ENCODE peak calls at places on chromosome 22, in four cellular contexts. D is hepatocyte, M is uterus, V is mucosa of descending colon. Q is an unnamed sample.

GRCh38 chr22:36873614-36874308 is 13.0 kb downstream of the NCF4 start:
- DNase-seq in D (peak), M (peak), V (peak), Q (peak)

GRCh38 chr22:41563051-41563711 is 2.4 kb downstream of the CSDC2 start:
- DNase-seq in D (peak), M (peak), V (no peak), Q (no peak)

GRCh38 chr22:48897959-48898358 is 929.7 kb downstream of the BRD1 start:
- DNase-seq in D (no peak), M (no peak), V (no peak), Q (no peak)

GRCh38 chr22:30306629-30307016 is 17.3 kb upstream of the CASTOR1 start:
- DNase-seq in D (no peak), M (no peak), V (no peak), Q (no peak)

GRCh38 chr22:25130462-25130861 is 69.2 kb upstream of the CRYBB3 start:
- DNase-seq in D (no peak), M (no peak), V (no peak), Q (no peak)

GRCh38 chr22:29813126-29813525 is 24.9 kb downstream of the ASCC2 start:
- DNase-seq in D (no peak), M (no peak), V (no peak), Q (no peak)

GRCh38 chr22:37154925-37155712 is 5.4 kb upstream of the IL2RB start:
- DNase-seq in D (no peak), M (no peak), V (no peak), Q (no peak)

GRCh38 chr22:26968873-26969272 is 311.5 kb downstream of the MIAT start:
- DNase-seq in D (no peak), M (no peak), V (no peak), Q (no peak)

GRCh38 chr22:25750569-25751173 is 8.7 kb downstream of the MYO18B start:
- DNase-seq in D (no peak), M (no peak), V (no peak), Q (no peak)

DNA sequence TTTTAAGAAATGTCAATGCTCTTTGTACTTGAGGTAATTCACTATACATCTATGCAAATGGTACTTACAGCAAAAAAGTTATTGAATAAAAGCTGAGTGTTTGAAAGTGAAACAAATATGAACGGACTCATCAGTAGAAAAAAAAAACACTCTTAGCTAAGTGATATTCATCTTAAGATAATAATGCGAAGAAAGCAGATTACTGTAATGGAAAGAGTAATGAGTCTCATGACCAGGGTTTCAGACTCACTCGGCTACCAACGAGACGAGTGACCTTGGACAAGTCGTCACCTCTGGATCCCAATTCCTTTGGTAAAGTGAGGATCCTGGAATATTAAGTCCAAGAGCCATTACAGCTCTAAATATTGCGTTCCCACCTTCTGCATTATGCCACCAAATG is 57.0 kb downstream of the PACSIN2 start:
- DNase-seq in D (no peak), M (no peak), V (no peak), Q (no peak)
- H3K4me3 ChIP-seq in D (no peak), M (no peak), V (no peak), Q (peak)

GRCh38 chr22:35839811-35840739 is 122.4 kb downstream of the APOL5 start:
- DNase-seq in D (peak), M (peak), V (peak), Q (no peak)

GRCh38 chr22:35835267-35835997 is 117.8 kb downstream of the APOL5 start:
- DNase-seq in D (no peak), M (no peak), V (no peak), Q (no peak)

GRCh38 chr22:35838849-35839646 is 121.4 kb downstream of the APOL5 start:
- DNase-seq in D (peak), M (peak), V (peak), Q (no peak)

GRCh38 chr22:35835998-35836691 is 118.5 kb downstream of the APOL5 start:
- DNase-seq in D (peak), M (peak), V (peak), Q (no peak)

GRCh38 chr22:35837328-35837727 is 119.7 kb downstream of the APOL5 start:
- DNase-seq in D (no peak), M (no peak), V (no peak), Q (no peak)
- H3K4me3 ChIP-seq in D (peak), M (no peak), V (no peak), Q (peak)

GRCh38 chr22:45775569-45776312 is 104.1 kb downstream of the ATXN10 start:
- DNase-seq in D (no peak), M (no peak), V (no peak), Q (no peak)
- H3K4me3 ChIP-seq in D (no peak), M (no peak), V (no peak), Q (no peak)

DNA sequence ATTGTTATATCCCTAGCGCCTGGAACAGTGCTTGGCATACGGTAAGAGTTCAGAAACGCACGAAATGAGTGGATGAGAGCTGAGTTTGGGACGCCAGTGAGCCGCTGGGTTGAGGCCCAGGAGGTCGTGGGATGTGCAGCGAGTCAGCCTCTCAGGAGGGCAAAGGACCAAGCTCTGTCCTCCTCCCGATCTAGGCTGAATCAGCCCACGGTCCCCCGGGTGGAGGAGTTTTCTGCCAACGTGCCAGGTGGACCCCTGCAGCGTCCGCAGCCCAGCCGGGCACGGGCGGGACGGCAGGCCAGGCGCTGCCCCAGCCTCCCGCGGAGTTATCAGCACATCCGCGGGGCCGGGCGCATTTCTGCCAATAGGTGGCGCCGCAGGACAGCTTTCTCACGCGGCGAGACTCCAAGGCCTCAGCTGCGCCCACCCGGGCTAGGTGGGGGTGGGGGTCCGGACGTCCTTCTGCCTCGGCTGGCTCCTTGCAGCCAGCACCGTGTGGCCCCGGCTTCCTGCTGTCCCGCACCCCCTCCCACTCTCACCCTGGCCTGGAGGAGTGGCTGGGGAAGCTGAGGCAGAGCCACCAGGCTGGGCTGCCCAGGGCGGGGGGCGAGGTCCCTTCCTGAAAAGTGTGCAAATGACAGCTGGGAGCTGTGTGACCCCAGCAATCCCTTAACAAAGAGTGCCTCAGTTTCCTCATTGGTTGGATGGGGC is 2.2 kb upstream of the RPS19BP1 start:
- DNase-seq in D (peak), M (peak), V (peak), Q (no peak)
- H3K4me3 ChIP-seq in D (no peak), M (no peak), V (no peak), Q (no peak)

GRCh38 chr22:50548913-50549790 is 3.5 kb downstream of the KLHDC7B start:
- DNase-seq in D (no peak), M (no peak), V (no peak), Q (no peak)

GRCh38 chr22:50546326-50547230 is 879 bp downstream of the KLHDC7B start:
- DNase-seq in D (no peak), M (no peak), V (no peak), Q (no peak)

GRCh38 chr22:50550395-50550794 is 4.7 kb downstream of the KLHDC7B start:
- DNase-seq in D (no peak), M (no peak), V (no peak), Q (no peak)

GRCh38 chr22:50547231-50547851 is 1.6 kb downstream of the KLHDC7B start:
- DNase-seq in D (no peak), M (no peak), V (no peak), Q (no peak)

GRCh38 chr22:50548046-50548912 is 2.6 kb downstream of the KLHDC7B start:
- DNase-seq in D (no peak), M (no peak), V (no peak), Q (no peak)
- H3K4me3 ChIP-seq in D (no peak), M (no peak), V (no peak), Q (peak)

GRCh38 chr22:21570398-21570797 is 2.9 kb downstream of the UBE2L3 start:
- DNase-seq in D (no peak), M (no peak), V (no peak), Q (no peak)

GRCh38 chr22:21567456-21568206 is at the start of gene UBE2L3:
- DNase-seq in D (peak), M (peak), V (peak), Q (no peak)

GRCh38 chr22:21571679-21572078 is 4.2 kb downstream of the UBE2L3 start:
- DNase-seq in D (no peak), M (no peak), V (no peak), Q (no peak)

GRCh38 chr22:21568207-21569075 is 927 bp downstream of the UBE2L3 start:
- DNase-seq in D (peak), M (no peak), V (peak), Q (no peak)

GRCh38 chr22:21569459-21570161 is 2.1 kb downstream of the UBE2L3 start:
- DNase-seq in D (no peak), M (no peak), V (no peak), Q (no peak)
- H3K4me3 ChIP-seq in D (no peak), M (no peak), V (no peak), Q (peak)

Q was measured in epithelial cell of proximal tubule.